ENCODE peak calls at places on chromosome 13, in nine cellular contexts. C is activated B cell treated with CpG ODN at 0.5 μM for 24 hours; B is stimulated activated CD4-positive, alpha-beta T cell treated with anti-CD3 and anti-CD28 coated beads, Interleukin-4, amount 100 ng/mL, for 48 hours; P is head of caudate nucleus; M is AG04450; O is NCI-H460; W is COLO829; Q is NCI-H2029; D is neural crest cell. H is an unnamed sample.

GRCh38 chr13:100922599-100922998 is 248.0 kb upstream of the TMTC4 start:
- DNase-seq in C (no peak), B (no peak), P (no peak), M (no peak), O (no peak), W (no peak), Q (no peak), D (no peak), H (no peak)

GRCh38 chr13:33193428-33193974 is 92.1 kb downstream of the STARD13 start:
- DNase-seq in C (no peak), B (no peak), P (no peak), M (no peak), O (no peak), W (no peak), Q (no peak), D (no peak), H (no peak)

GRCh38 chr13:91142572-91142971 is 204.9 kb upstream of the MIR17HG start:
- DNase-seq in C (no peak), B (no peak), P (no peak), M (no peak), O (no peak), W (peak; percentile 56), Q (no peak), D (no peak), H (no peak)

GRCh38 chr13:50670847-50671542 is 172.5 kb downstream of the DLEU7 start:
- DNase-seq in C (no peak), B (no peak), P (no peak), M (no peak), O (no peak), W (no peak), Q (no peak), D (no peak), H (no peak)

GRCh38 chr13:48302920-48303330 is 626 bp upstream of the RB1 start:
- DNase-seq in C (no peak), B (no peak), P (no peak), M (no peak), O (no peak), W (peak; percentile 11), Q (no peak), D (no peak), H (no peak)

GRCh38 chr13:96824110-96824509 is 170.2 kb downstream of the OXGR1 start:
- DNase-seq in C (no peak), B (no peak), P (no peak), M (no peak), O (no peak), W (no peak), Q (no peak), D (no peak), H (no peak)

GRCh38 chr13:93244918-93245280 is 18.3 kb downstream of the GPC6 start:
- DNase-seq in C (no peak), B (no peak), P (no peak), M (no peak), O (no peak), W (no peak), Q (no peak), D (no peak), H (no peak)

GRCh38 chr13:21040120-21040834 is 21.1 kb downstream of the LATS2 start:
- DNase-seq in C (no peak), B (no peak), P (no peak), M (no peak), O (no peak), W (no peak), Q (no peak), D (no peak), H (no peak)

GRCh38 chr13:25329706-25330105 is 28.3 kb downstream of the NUP58 start:
- DNase-seq in C (no peak), B (no peak), P (no peak), M (no peak), O (peak; percentile 13), W (no peak), Q (no peak), D (no peak), H (no peak)

GRCh38 chr13:44818428-44818827 is 170.8 kb downstream of the NUFIP1 start:
- DNase-seq in C (no peak), B (no peak), P (no peak), M (no peak), O (no peak), W (peak; percentile 57), Q (peak; percentile 26), D (no peak), H (no peak)

GRCh38 chr13:106291006-106291405 is 244.5 kb downstream of the EFNB2 start:
- DNase-seq in C (no peak), B (no peak), P (no peak), M (no peak), O (no peak), W (no peak), Q (no peak), D (no peak), H (no peak)

GRCh38 chr13:102299366-102299765 is 102.5 kb downstream of the FGF14 start:
- DNase-seq in C (no peak), B (no peak), P (no peak), M (no peak), O (no peak), W (no peak), Q (no peak), D (no peak), H (no peak)

GRCh38 chr13:48643159-48643558 is 10.6 kb upstream of the CYSLTR2 start:
- DNase-seq in C (no peak), B (no peak), P (no peak), M (no peak), O (no peak), W (no peak), Q (no peak), D (no peak), H (no peak)

GRCh38 chr13:49419292-49419691 is 24.6 kb downstream of the CAB39L start:
- DNase-seq in C (no peak), B (no peak), P (no peak), M (no peak), O (no peak), W (no peak), Q (no peak), D (no peak), H (no peak)

GRCh38 chr13:48333976-48334375 is 30.4 kb downstream of the RB1 start:
- DNase-seq in C (no peak), B (no peak), P (no peak), M (no peak), O (no peak), W (no peak), Q (no peak), D (no peak), H (no peak)

GRCh38 chr13:46495647-46496046 is 57.3 kb upstream of the LRCH1 start:
- DNase-seq in C (no peak), B (no peak), P (no peak), M (no peak), O (no peak), W (peak; percentile 49), Q (no peak), D (no peak), H (no peak)

GRCh38 chr13:105897575-105897974 is 637.9 kb downstream of the EFNB2 start:
- DNase-seq in C (no peak), B (no peak), P (no peak), M (no peak), O (no peak), W (no peak), Q (no peak), D (no peak), H (no peak)

GRCh38 chr13:111398196-111398595 is 77.8 kb downstream of the TEX29 start:
- DNase-seq in C (no peak), B (no peak), P (no peak), M (no peak), O (no peak), W (no peak), Q (no peak), D (no peak), H (no peak)

GRCh38 chr13:79393564-79394249 is 12.3 kb downstream of the RBM26 start:
- DNase-seq in C (peak; percentile 47), B (no peak), P (no peak), M (no peak), O (no peak), W (no peak), Q (no peak), D (no peak), H (no peak)

GRCh38 chr13:26221399-26221720 is 754 bp downstream of the RNF6 start:
- DNase-seq in C (no peak), B (no peak), P (no peak), M (no peak), O (no peak), W (peak; percentile 38), Q (no peak), D (no peak), H (no peak)